ENCODE peak calls at places on chromosomes 11 and 22, in nine cellular contexts. One of them, this sample, is unnamed.

GRCh38 chr11:114171257-114172054 is 111.9 kb downstream of the ZBTB16 start:
- DNase-seq in stimulated activated CD8-positive, alpha-beta memory T cell treated with anti-CD3 and anti-CD28 coated beads, Interleukin-15, amount 100 ng/mL, for 1 hour: no peak
- DNase-seq in SHP77 treated with DMSO at 0.1 percent for 48 hours: no peak
- DNase-seq in neural crest cell: no peak
- DNase-seq in transverse colon: peak; percentile 79
- DNase-seq in glutamatergic neuron: no peak
- DNase-seq in HCEC 1CT: no peak
- DNase-seq in NCI-H460: no peak
- DNase-seq in choroid plexus epithelial cell: peak; percentile 59
- DNase-seq in this sample: no peak

GRCh38 chr22:36775589-36775965 is 342 bp downstream of the IFT27 start:
- DNase-seq in neural crest cell: no peak
- DNase-seq in glutamatergic neuron: peak; percentile 37
- DNase-seq in SHP77 treated with DMSO at 0.1 percent for 48 hours: peak; percentile 3
- DNase-seq in stimulated activated CD8-positive, alpha-beta memory T cell treated with anti-CD3 and anti-CD28 coated beads, Interleukin-15, amount 100 ng/mL, for 1 hour: peak; percentile 15
- DNase-seq in choroid plexus epithelial cell: peak; percentile 22
- DNase-seq in HCEC 1CT: no peak
- DNase-seq in transverse colon: peak; percentile 41
- DNase-seq in NCI-H460: no peak
- DNase-seq in this sample: no peak

GRCh38 chr22:22818861-22819855 is 68.5 kb upstream of the IGLL5 start:
- DNase-seq in choroid plexus epithelial cell: no peak
- DNase-seq in NCI-H460: no peak
- DNase-seq in neural crest cell: no peak
- DNase-seq in HCEC 1CT: no peak
- DNase-seq in glutamatergic neuron: no peak
- DNase-seq in transverse colon: peak; percentile 37
- DNase-seq in stimulated activated CD8-positive, alpha-beta memory T cell treated with anti-CD3 and anti-CD28 coated beads, Interleukin-15, amount 100 ng/mL, for 1 hour: no peak
- DNase-seq in SHP77 treated with DMSO at 0.1 percent for 48 hours: no peak
- DNase-seq in this sample: no peak

GRCh38 chr11:32893947-32894827 is 1.6 kb downstream of the QSER1 start:
- DNase-seq in glutamatergic neuron: peak; percentile 24
- DNase-seq in stimulated activated CD8-positive, alpha-beta memory T cell treated with anti-CD3 and anti-CD28 coated beads, Interleukin-15, amount 100 ng/mL, for 1 hour: no peak
- DNase-seq in SHP77 treated with DMSO at 0.1 percent for 48 hours: peak; percentile 56
- DNase-seq in neural crest cell: no peak
- DNase-seq in NCI-H460: no peak
- DNase-seq in transverse colon: peak; percentile 41
- DNase-seq in HCEC 1CT: peak; percentile 84
- DNase-seq in choroid plexus epithelial cell: peak; percentile 90
- DNase-seq in this sample: peak; percentile 87

GRCh38 chr22:45678961-45679912 is 7.6 kb downstream of the ATXN10 start:
- DNase-seq in NCI-H460: no peak
- DNase-seq in stimulated activated CD8-positive, alpha-beta memory T cell treated with anti-CD3 and anti-CD28 coated beads, Interleukin-15, amount 100 ng/mL, for 1 hour: no peak
- DNase-seq in HCEC 1CT: peak; percentile 84
- DNase-seq in SHP77 treated with DMSO at 0.1 percent for 48 hours: no peak
- DNase-seq in transverse colon: no peak
- DNase-seq in neural crest cell: no peak
- DNase-seq in glutamatergic neuron: no peak
- DNase-seq in choroid plexus epithelial cell: no peak
- DNase-seq in this sample: peak; percentile 87

GRCh38 chr11:77267910-77268309 is 33.6 kb downstream of the GDPD4 start:
- DNase-seq in HCEC 1CT: peak; percentile 98
- DNase-seq in neural crest cell: no peak
- DNase-seq in glutamatergic neuron: no peak
- DNase-seq in stimulated activated CD8-positive, alpha-beta memory T cell treated with anti-CD3 and anti-CD28 coated beads, Interleukin-15, amount 100 ng/mL, for 1 hour: no peak
- DNase-seq in transverse colon: no peak
- DNase-seq in NCI-H460: no peak
- DNase-seq in choroid plexus epithelial cell: peak; percentile 76
- DNase-seq in SHP77 treated with DMSO at 0.1 percent for 48 hours: no peak
- DNase-seq in this sample: peak; percentile 63

GRCh38 chr22:20446383-20446970 is 8.9 kb upstream of the SCARF2 start:
- DNase-seq in SHP77 treated with DMSO at 0.1 percent for 48 hours: no peak
- DNase-seq in choroid plexus epithelial cell: no peak
- DNase-seq in stimulated activated CD8-positive, alpha-beta memory T cell treated with anti-CD3 and anti-CD28 coated beads, Interleukin-15, amount 100 ng/mL, for 1 hour: no peak
- DNase-seq in HCEC 1CT: no peak
- DNase-seq in transverse colon: no peak
- DNase-seq in neural crest cell: no peak
- DNase-seq in glutamatergic neuron: no peak
- DNase-seq in NCI-H460: no peak
- DNase-seq in this sample: no peak

GRCh38 chr11:125263268-125263790 is 98.8 kb downstream of the PKNOX2 start:
- DNase-seq in glutamatergic neuron: peak; percentile 78
- DNase-seq in HCEC 1CT: peak; percentile 100
- DNase-seq in neural crest cell: peak; percentile 73
- DNase-seq in stimulated activated CD8-positive, alpha-beta memory T cell treated with anti-CD3 and anti-CD28 coated beads, Interleukin-15, amount 100 ng/mL, for 1 hour: no peak
- DNase-seq in choroid plexus epithelial cell: peak; percentile 100
- DNase-seq in NCI-H460: no peak
- DNase-seq in SHP77 treated with DMSO at 0.1 percent for 48 hours: no peak
- DNase-seq in transverse colon: peak; percentile 57
- DNase-seq in this sample: peak; percentile 100

GRCh38 chr11:64291746-64292457 is 800 bp downstream of the KCNK4 start:
- DNase-seq in stimulated activated CD8-positive, alpha-beta memory T cell treated with anti-CD3 and anti-CD28 coated beads, Interleukin-15, amount 100 ng/mL, for 1 hour: no peak
- DNase-seq in HCEC 1CT: no peak
- DNase-seq in NCI-H460: no peak
- DNase-seq in SHP77 treated with DMSO at 0.1 percent for 48 hours: no peak
- DNase-seq in neural crest cell: no peak
- DNase-seq in glutamatergic neuron: no peak
- DNase-seq in choroid plexus epithelial cell: no peak
- DNase-seq in transverse colon: no peak
- DNase-seq in this sample: no peak

This sample was measured in LHCN-M2.